ENCODE peak calls at places on chromosome 20, in four cellular contexts. P, M, Q and I are unnamed samples.

GRCh38 chr20:52105573-52106422 is 85.8 kb downstream of the ZFP64 start:
- DNase-seq in P (no peak), M (no peak), Q (no peak), I (no peak)

GRCh38 chr20:47576516-47577033 is 74.9 kb downstream of the NCOA3 start:
- DNase-seq in P (peak; percentile 51), M (no peak), Q (no peak), I (peak; percentile 53)

GRCh38 chr20:1185316-1185741 is 548 bp upstream of the TMEM74B start:
- DNase-seq in P (no peak), M (no peak), Q (no peak), I (no peak)

GRCh38 chr20:5557123-5557522 is 193.1 kb upstream of the SHLD1 start:
- DNase-seq in P (no peak), M (peak; percentile 21), Q (peak; percentile 10), I (peak; percentile 60)

GRCh38 chr20:5400164-5400762 is 83.5 kb upstream of the PROKR2 start:
- DNase-seq in P (no peak), M (no peak), Q (no peak), I (no peak)

GRCh38 chr20:33415948-33416347 is 14.6 kb upstream of the CDK5RAP1 start:
- DNase-seq in P (no peak), M (no peak), Q (no peak), I (no peak)

GRCh38 chr20:3616250-3616649 is 46.9 kb downstream of the GFRA4 start:
- DNase-seq in P (peak; percentile 80), M (no peak), Q (no peak), I (no peak)

GRCh38 chr20:10219452-10219791 is 792 bp downstream of the SNAP25 start:
- DNase-seq in P (peak; percentile 76), M (peak; percentile 30), Q (peak; percentile 27), I (peak; percentile 15)

GRCh38 chr20:14824996-14825395 is 487.6 kb upstream of the FLRT3 start:
- DNase-seq in P (no peak), M (no peak), Q (no peak), I (no peak)

GRCh38 chr20:42219005-42219404 is 600.8 kb upstream of the CHD6 start:
- DNase-seq in P (no peak), M (no peak), Q (no peak), I (no peak)

GRCh38 chr20:34977365-34978091 is 21.9 kb downstream of the MYH7B start:
- DNase-seq in P (no peak), M (no peak), Q (no peak), I (no peak)

GRCh38 chr20:54132612-54133433 is 41.0 kb downstream of the CYP24A1 start:
- DNase-seq in P (no peak), M (no peak), Q (no peak), I (no peak)

GRCh38 chr20:61159940-61160688 is 91.9 kb upstream of the CDH4 start:
- DNase-seq in P (no peak), M (no peak), Q (no peak), I (no peak)

DNA sequence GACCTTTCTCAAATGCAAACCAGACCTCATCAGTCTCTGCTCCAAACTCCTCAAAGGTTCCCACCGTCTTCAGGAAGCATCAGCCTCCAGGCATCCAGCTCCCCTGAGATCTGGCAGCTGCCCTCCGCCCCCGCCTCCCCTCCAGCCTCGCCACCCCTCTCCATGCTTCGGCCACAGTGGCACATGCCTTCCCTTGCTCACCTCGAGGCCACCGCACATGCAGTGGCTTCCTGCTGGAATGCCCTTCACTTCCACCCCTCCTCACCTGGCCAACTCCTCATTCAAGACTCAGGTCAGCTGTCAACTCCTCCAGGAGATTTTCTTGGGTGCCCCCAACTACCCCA is 13.4 kb downstream of the KIAA1755 start:
- DNase-seq in P (no peak), M (no peak), Q (no peak), I (no peak)
- H3K4me1 ChIP-seq in P (peaks cover 10% of the 10 kb centered on the region), M (peaks cover 5% of the 10 kb centered on the region), Q (no peaks in the 10 kb centered on the region), I (no peaks in the 10 kb centered on the region)

DNA sequence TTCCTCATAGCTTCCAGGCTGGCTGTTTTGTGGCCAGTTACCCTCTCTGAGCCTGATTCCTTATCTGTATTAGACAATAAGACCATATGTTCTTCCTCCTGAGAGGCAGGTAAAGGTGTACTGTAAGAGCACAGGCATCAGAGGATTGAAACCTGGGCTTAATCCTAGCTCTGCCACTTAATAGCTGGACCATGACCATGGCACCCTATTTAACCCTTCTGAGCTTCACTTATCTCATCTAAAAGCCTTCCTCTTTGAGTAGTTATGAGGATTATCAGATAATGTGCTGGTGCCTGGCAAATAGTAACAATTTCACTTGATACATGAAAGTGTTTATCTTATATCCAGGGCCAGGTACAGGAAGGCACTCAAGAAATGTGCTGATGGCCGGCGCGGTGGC is 34.9 kb downstream of the BCL2L1 start:
- DNase-seq in P (no peak), M (no peak), Q (no peak), I (no peak)
- H3K4me1 ChIP-seq in P (peaks cover 72% of the 10 kb centered on the region), M (peaks cover 17% of the 10 kb centered on the region), Q (peaks cover 20% of the 10 kb centered on the region), I (peaks cover 5% of the 10 kb centered on the region)

GRCh38 chr20:45339799-45340198 is 8.4 kb downstream of the SDC4 start:
- DNase-seq in P (no peak), M (no peak), Q (no peak), I (peak; percentile 47)

GRCh38 chr20:45341579-45341938 is 6.7 kb downstream of the SDC4 start:
- DNase-seq in P (no peak), M (no peak), Q (no peak), I (no peak)

GRCh38 chr20:45340236-45340847 is 7.9 kb downstream of the SDC4 start:
- DNase-seq in P (peak; percentile 71), M (no peak), Q (no peak), I (no peak)

GRCh38 chr20:45341939-45342862 is 6.0 kb downstream of the SDC4 start:
- DNase-seq in P (peak; percentile 74), M (no peak), Q (no peak), I (peak; percentile 60)

GRCh38 chr20:45340951-45341350 is 7.3 kb downstream of the SDC4 start:
- DNase-seq in P (no peak), M (no peak), Q (no peak), I (no peak)
- H3K4me1 ChIP-seq in P (peaks cover 95% of the 10 kb centered on the region), M (peaks cover 98% of the 10 kb centered on the region), Q (peaks cover 3% of the 10 kb centered on the region), I (peaks cover 30% of the 10 kb centered on the region)

DNA sequence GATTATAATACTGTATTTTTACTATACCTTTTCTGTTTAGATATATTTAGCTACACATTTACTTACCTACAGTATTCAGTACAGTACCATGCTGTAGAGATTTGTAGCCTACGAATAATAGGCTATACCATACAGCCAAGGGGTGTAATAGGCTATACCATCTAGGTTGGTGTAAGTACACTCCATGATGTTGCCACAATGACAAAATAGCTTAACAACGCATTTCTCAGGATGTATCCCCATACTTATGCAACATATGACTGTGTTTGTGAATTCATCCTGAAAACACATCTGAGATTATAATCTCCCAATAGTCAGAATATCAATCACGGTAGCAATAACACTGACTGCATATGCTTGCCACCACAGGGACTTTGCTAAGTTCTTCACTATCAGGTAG is 20.7 kb downstream of the B4GALT5 start:
- DNase-seq in P (no peak), M (no peak), Q (no peak), I (no peak)
- H3K4me1 ChIP-seq in P (peaks cover 63% of the 10 kb centered on the region), M (peaks cover 20% of the 10 kb centered on the region), Q (peaks cover 7% of the 10 kb centered on the region), I (no peaks in the 10 kb centered on the region)